ENCODE peak calls at places on chromosomes 3 and 15, in six cellular contexts. E is breast epithelium, Q is heart right ventricle, V is brain microvascular endothelial cell, L is body of pancreas, S is hepatocyte. Y is an unnamed sample.

GRCh38 chr3:121985841-121986240 is 36.2 kb downstream of the ILDR1 start:
- DNase-seq in E (no peak), Q (no peak), V (no peak), L (no peak), S (no peak), Y (no peak)

GRCh38 chr3:67706934-67707333 is 52.5 kb upstream of the SUCLG2 start:
- DNase-seq in E (no peak), Q (no peak), V (peak), L (no peak), S (peak), Y (peak)

GRCh38 chr3:63763156-63763555 is 55.9 kb upstream of the C3orf49 start:
- DNase-seq in E (no peak), Q (no peak), V (peak), L (no peak), S (no peak), Y (peak)

GRCh38 chr15:45150481-45150880 is 20.7 kb downstream of the DUOX1 start:
- DNase-seq in E (no peak), Q (no peak), V (no peak), L (no peak), S (no peak), Y (no peak)

GRCh38 chr15:100784493-100785180 is 95.0 kb upstream of the ALDH1A3 start:
- DNase-seq in E (peak), Q (no peak), V (no peak), L (no peak), S (no peak), Y (no peak)

GRCh38 chr15:73081321-73081958 is 29.2 kb downstream of the NEO1 start:
- DNase-seq in E (no peak), Q (peak), V (peak), L (peak), S (peak), Y (no peak)

GRCh38 chr3:12265558-12265957 is 23.3 kb upstream of the PPARG start:
- DNase-seq in E (no peak), Q (no peak), V (no peak), L (no peak), S (no peak), Y (no peak)

GRCh38 chr3:139317660-139318430 is 26.0 kb upstream of the MRPS22 start:
- DNase-seq in E (no peak), Q (no peak), V (no peak), L (peak), S (peak), Y (no peak)

GRCh38 chr3:72516361-72516760 is 331.9 kb downstream of the SHQ1 start:
- DNase-seq in E (no peak), Q (no peak), V (no peak), L (no peak), S (no peak), Y (no peak)

GRCh38 chr15:77992356-77993222 is 84.9 kb downstream of the TBC1D2B start:
- DNase-seq in E (no peak), Q (no peak), V (no peak), L (peak), S (no peak), Y (no peak)

GRCh38 chr3:142987707-142988106 is 13.7 kb upstream of the U2SURP start:
- DNase-seq in E (no peak), Q (peak), V (peak), L (no peak), S (peak), Y (peak)

GRCh38 chr3:38011111-38011510 is 18.3 kb downstream of the PLCD1 start:
- DNase-seq in E (no peak), Q (no peak), V (no peak), L (no peak), S (no peak), Y (no peak)

GRCh38 chr3:160027541-160028195 is 39.0 kb downstream of the IL12A start:
- DNase-seq in E (no peak), Q (no peak), V (peak), L (no peak), S (peak), Y (peak)

GRCh38 chr3:139427283-139428060 is 38.0 kb upstream of the COPB2 start:
- DNase-seq in E (no peak), Q (peak), V (peak), L (peak), S (peak), Y (peak)

GRCh38 chr15:35928847-35929246 is 382.9 kb upstream of the DPH6 start:
- DNase-seq in E (no peak), Q (no peak), V (no peak), L (no peak), S (no peak), Y (no peak)

GRCh38 chr3:141432904-141433303 is 53.9 kb upstream of the RASA2 start:
- DNase-seq in E (no peak), Q (no peak), V (no peak), L (no peak), S (no peak), Y (no peak)

GRCh38 chr15:63421433-63421832 is 39.8 kb upstream of the CA12 start:
- DNase-seq in E (no peak), Q (no peak), V (no peak), L (no peak), S (no peak), Y (no peak)

GRCh38 chr15:73593278-73594074 is 39.7 kb downstream of the NPTN start:
- DNase-seq in E (no peak), Q (peak), V (peak), L (peak), S (peak), Y (no peak)

GRCh38 chr3:57555316-57555715 is 758 bp upstream of the PDE12 start:
- DNase-seq in E (no peak), Q (no peak), V (no peak), L (no peak), S (no peak), Y (no peak)

GRCh38 chr3:58612825-58613224 is 35.6 kb upstream of the FAM107A start:
- DNase-seq in E (no peak), Q (peak), V (no peak), L (no peak), S (no peak), Y (no peak)

GRCh38 chr15:90419738-90420487 is 31.9 kb downstream of the IQGAP1 start:
- DNase-seq in E (no peak), Q (no peak), V (peak), L (no peak), S (peak), Y (peak)

GRCh38 chr3:42098171-42098570 is 7.0 kb downstream of the TRAK1 start:
- DNase-seq in E (no peak), Q (no peak), V (no peak), L (no peak), S (no peak), Y (no peak)

GRCh38 chr3:71371282-71371681 is 212.2 kb downstream of the FOXP1 start:
- DNase-seq in E (no peak), Q (no peak), V (no peak), L (no peak), S (no peak), Y (no peak)

GRCh38 chr3:99869621-99870020 is 52.0 kb downstream of the CMSS1 start:
- DNase-seq in E (no peak), Q (no peak), V (no peak), L (no peak), S (no peak), Y (no peak)

GRCh38 chr3:174116421-174116820 is 718.9 kb downstream of the NLGN1 start:
- DNase-seq in E (no peak), Q (no peak), V (peak), L (no peak), S (no peak), Y (no peak)

GRCh38 chr3:190385835-190386688 is 1.9 kb upstream of the CLDN16 start:
- DNase-seq in E (no peak), Q (no peak), V (peak), L (no peak), S (peak), Y (peak)

GRCh38 chr3:13769422-13769821 is 110.4 kb downstream of the WNT7A start:
- DNase-seq in E (no peak), Q (no peak), V (no peak), L (no peak), S (no peak), Y (no peak)

GRCh38 chr3:13770390-13771169 is 109.3 kb downstream of the WNT7A start:
- DNase-seq in E (no peak), Q (no peak), V (no peak), L (peak), S (peak), Y (no peak)

GRCh38 chr3:13772885-13773745 is 106.8 kb downstream of the WNT7A start:
- DNase-seq in E (no peak), Q (no peak), V (no peak), L (no peak), S (no peak), Y (no peak)

GRCh38 chr3:13772321-13772745 is 107.5 kb downstream of the WNT7A start:
- DNase-seq in E (no peak), Q (no peak), V (no peak), L (no peak), S (no peak), Y (no peak)

GRCh38 chr3:13771496-13771895 is 108.4 kb downstream of the WNT7A start:
- DNase-seq in E (no peak), Q (no peak), V (no peak), L (no peak), S (no peak), Y (no peak)
- H3K4me3 ChIP-seq in E (no peak), Q (no peak), V (no peak), L (no peak), S (no peak), Y (no peak)

GRCh38 chr3:191762323-191762960 is 301.5 kb downstream of the PYDC2 start:
- DNase-seq in E (no peak), Q (no peak), V (no peak), L (no peak), S (peak), Y (peak)

GRCh38 chr3:191768421-191768820 is 307.5 kb downstream of the PYDC2 start:
- DNase-seq in E (no peak), Q (no peak), V (no peak), L (no peak), S (no peak), Y (no peak)
- TF ChIP-seq CTCF in E (no peak), Q (no peak), V (peak), L (no peak), S (no peak), Y (no peak)

GRCh38 chr3:166593776-166594175 is 756.6 kb upstream of the BCHE start:
- DNase-seq in E (no peak), Q (no peak), V (no peak), L (no peak), S (no peak), Y (no peak)
- H3K4me3 ChIP-seq in E (no peak), Q (no peak), V (no peak), L (no peak), S (no peak), Y (no peak)

DNA sequence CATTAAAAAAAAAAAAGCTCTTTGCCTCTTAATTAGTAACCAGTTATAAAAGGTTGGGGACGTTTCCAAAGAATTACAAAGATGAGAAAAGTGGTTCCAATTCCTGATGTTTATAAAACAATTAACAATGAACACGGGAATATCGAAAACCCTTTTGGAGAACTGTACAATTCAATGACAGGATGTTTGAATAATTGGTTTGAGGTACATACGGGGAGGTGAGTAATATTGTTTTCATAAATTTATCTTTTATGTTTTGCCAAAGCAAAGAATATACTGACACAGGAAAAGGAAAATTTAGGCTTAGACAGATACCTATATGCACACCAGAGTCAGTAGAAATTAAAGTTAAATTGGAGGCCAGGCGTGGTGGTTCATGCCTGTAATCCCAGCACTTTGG is 94.6 kb upstream of the LMOD3 start:
- DNase-seq in E (no peak), Q (no peak), V (no peak), L (no peak), S (no peak), Y (no peak)
- TF ChIP-seq CTCF in E (no peak), Q (no peak), V (no peak), L (no peak), S (no peak), Y (no peak)

DNA sequence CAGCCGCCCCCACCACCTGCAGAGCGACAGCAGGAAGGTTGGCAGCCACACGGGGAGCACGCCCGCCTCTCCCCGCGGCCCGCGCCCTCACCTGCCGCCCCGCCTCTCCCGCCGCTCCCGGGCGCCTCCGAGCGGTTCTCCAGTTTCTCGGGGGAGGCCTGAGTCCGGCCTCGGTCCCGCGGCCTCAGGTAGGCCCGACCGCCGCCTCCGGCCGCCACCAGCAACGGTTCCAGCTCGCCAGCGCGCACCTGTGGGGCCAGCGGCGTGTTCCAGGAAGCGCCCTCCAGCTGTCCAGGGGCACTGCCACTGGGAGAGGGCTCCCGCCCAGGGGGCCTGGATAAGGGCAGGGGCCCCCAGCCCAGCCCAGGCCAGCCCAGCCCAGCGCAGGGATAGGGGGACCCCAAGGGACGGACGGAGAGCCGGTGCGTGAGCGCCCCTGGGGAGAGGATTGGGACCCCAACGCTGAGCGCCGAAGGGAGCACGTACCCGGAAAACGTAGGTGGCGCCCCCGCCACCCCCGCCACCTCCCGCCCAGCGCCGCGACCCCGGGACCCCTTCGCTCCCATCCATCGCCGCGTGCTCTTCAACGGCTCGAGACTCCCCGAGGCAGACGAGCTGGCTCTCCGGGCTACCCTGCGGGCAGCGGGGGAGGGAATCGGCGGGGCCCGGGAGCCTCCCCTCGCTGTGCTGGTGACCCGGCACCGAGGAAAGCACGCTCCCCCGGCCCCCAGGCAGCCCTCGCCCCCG is 2.1 kb downstream of the LTK start:
- DNase-seq in E (no peak), Q (no peak), V (no peak), L (no peak), S (peak), Y (no peak)
- H3K4me3 ChIP-seq in E (no peak), Q (peak), V (no peak), L (no peak), S (peak), Y (no peak)